ENCODE peak calls at places on chromosomes 5 and 9, in seven cellular contexts. N, F, E, W, J, M and T are unnamed samples.

GRCh38 chr9:19643875-19644274 is 145.0 kb downstream of the SLC24A2 start:
- DNase-seq in E (no peak), J (no peak), F (no peak), W (no peak), N (no peak), M (no peak), T (no peak)

GRCh38 chr5:93756372-93756771 is 15.0 kb upstream of the POU5F2 start:
- DNase-seq in J (no peak), E (no peak), F (no peak), W (no peak), M (no peak), N (no peak), T (no peak)

GRCh38 chr5:163658702-163659567 is 153.5 kb downstream of the MAT2B start:
- DNase-seq in F (no peak), E (no peak), J (no peak), W (no peak), M (no peak), N (no peak), T (no peak)

GRCh38 chr9:128127568-128127989 is at the start of gene PTGES2:
- DNase-seq in M (peak; percentile 92), W (peak; percentile 72), F (peak; percentile 87), E (peak; percentile 89), J (peak; percentile 94), N (peak; percentile 90), T (peak; percentile 32)

GRCh38 chr5:71939452-71939932 is 167.8 kb upstream of the MAP1B start:
- DNase-seq in W (no peak), E (no peak), J (no peak), F (peak; percentile 66), M (no peak), N (no peak), T (no peak)

GRCh38 chr9:104948277-104948676 is 20.3 kb upstream of the ABCA1 start:
- DNase-seq in E (no peak), J (peak; percentile 55), N (no peak), M (no peak), W (no peak), F (no peak), T (no peak)

GRCh38 chr5:178152491-178153444 is 917 bp downstream of the NHP2 start:
- DNase-seq in F (no peak), W (no peak), M (no peak), E (peak; percentile 55), J (no peak), N (no peak), T (no peak)

GRCh38 chr5:57368010-57368409 is 114.6 kb downstream of the ACTBL2 start:
- DNase-seq in J (no peak), M (no peak), F (no peak), N (no peak), E (no peak), W (no peak), T (peak; percentile 8)

GRCh38 chr5:139473565-139473964 is 2.8 kb downstream of the SMIM33 start:
- DNase-seq in N (no peak), W (no peak), J (no peak), E (no peak), F (no peak), M (no peak), T (no peak)

GRCh38 chr9:136014928-136015633 is 53.9 kb upstream of the UBAC1 start:
- DNase-seq in F (no peak), M (peak; percentile 38), J (no peak), N (peak; percentile 33), E (no peak), W (no peak), T (no peak)

GRCh38 chr9:110105107-110105506 is 102.9 kb downstream of the C9orf152 start:
- DNase-seq in E (no peak), F (no peak), J (no peak), N (no peak), W (no peak), M (no peak), T (no peak)

GRCh38 chr5:2240118-2240904 is 357.6 kb upstream of the IRX4 start:
- DNase-seq in N (no peak), F (no peak), M (no peak), W (no peak), E (no peak), J (no peak), T (no peak)

GRCh38 chr5:100841358-100842076 is 61.6 kb downstream of the ST8SIA4 start:
- DNase-seq in W (no peak), E (no peak), F (peak; percentile 92), J (peak; percentile 92), N (no peak), M (no peak), T (no peak)

GRCh38 chr5:135035678-135036030 is 1.6 kb upstream of the PITX1 start:
- DNase-seq in M (no peak), N (peak; percentile 25), W (no peak), J (no peak), E (no peak), F (no peak), T (no peak)

GRCh38 chr5:138275379-138275782 is 960 bp upstream of the GFRA3 start:
- DNase-seq in W (no peak), J (no peak), N (no peak), E (no peak), F (peak; percentile 31), M (no peak), T (no peak)

GRCh38 chr9:131826966-131827525 is 87.2 kb upstream of the RAPGEF1 start:
- DNase-seq in M (no peak), J (peak; percentile 8), E (no peak), N (no peak), W (no peak), F (no peak), T (no peak)

GRCh38 chr9:107541523-107541922 is 52.0 kb upstream of the KLF4 start:
- DNase-seq in F (no peak), J (no peak), E (no peak), W (no peak), M (no peak), N (no peak), T (no peak)

GRCh38 chr5:79547429-79547822 is 33.5 kb upstream of the HOMER1 start:
- DNase-seq in M (no peak), J (peak; percentile 63), W (no peak), F (no peak), N (no peak), E (no peak), T (no peak)

GRCh38 chr9:111237447-111237846 is 92.6 kb downstream of the OR2K2 start:
- DNase-seq in E (no peak), M (no peak), F (no peak), W (no peak), N (no peak), J (no peak), T (no peak)

GRCh38 chr9:20980713-20981481 is 50.5 kb downstream of the HACD4 start:
- DNase-seq in E (no peak), M (no peak), W (no peak), N (no peak), J (no peak), F (no peak), T (peak; percentile 79)

GRCh38 chr5:170632985-170633234 is 129.1 kb downstream of the KCNIP1 start:
- DNase-seq in F (peak; percentile 86), N (peak; percentile 70), M (peak; percentile 75), W (peak; percentile 84), J (peak; percentile 59), E (peak; percentile 87), T (no peak)

GRCh38 chr5:95864944-95865504 is 42.5 kb upstream of the GLRX start:
- DNase-seq in J (no peak), F (no peak), N (no peak), E (peak; percentile 34), M (no peak), W (peak; percentile 12), T (no peak)
- H3K27ac ChIP-seq in J (peak overlapping the region; percentile 12), F (no peak overlapping the region), N (peak overlapping the region; percentile 56), E (no peak overlapping the region), M (no peak overlapping the region), W (no peak overlapping the region), T (peak overlapping the region; percentile 62)

GRCh38 chr5:140570058-140570457 is 5.4 kb downstream of the SLC35A4 start:
- DNase-seq in J (no peak), M (no peak), W (no peak), N (no peak), F (no peak), E (no peak), T (no peak)

GRCh38 chr5:140568664-140569063 is 4.0 kb downstream of the SLC35A4 start:
- DNase-seq in M (no peak), W (no peak), E (no peak), F (no peak), J (peak; percentile 30), N (no peak), T (no peak)

GRCh38 chr5:140569197-140569596 is 4.6 kb downstream of the SLC35A4 start:
- DNase-seq in W (no peak), M (no peak), E (no peak), J (peak; percentile 20), N (no peak), F (no peak), T (no peak)

GRCh38 chr5:140571105-140571504 is 6.5 kb downstream of the SLC35A4 start:
- DNase-seq in F (no peak), E (no peak), J (no peak), W (no peak), M (no peak), N (no peak), T (no peak)

DNA sequence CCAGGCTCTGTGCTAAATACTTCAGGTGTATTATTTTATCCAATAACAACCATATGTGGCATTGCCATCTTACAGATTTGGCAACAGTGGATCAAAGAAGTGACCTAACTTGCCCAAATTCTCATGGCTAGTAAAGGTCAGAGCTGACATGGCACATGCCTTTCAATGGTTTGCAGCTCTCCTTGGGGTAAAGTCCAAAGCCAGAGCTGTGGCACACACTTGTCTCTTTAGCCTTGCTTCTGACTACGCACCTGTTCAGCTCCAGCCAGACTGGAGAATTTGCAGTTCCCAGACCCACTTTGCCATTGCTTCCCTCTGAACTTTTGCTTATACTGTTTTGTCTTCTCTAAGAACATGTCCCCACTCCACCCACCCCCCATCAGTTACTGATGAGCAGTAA is 5.9 kb downstream of the SLC35A4 start:
- DNase-seq in F (no peak), J (no peak), M (no peak), N (no peak), W (no peak), E (no peak), T (no peak)
- H3K27ac ChIP-seq in F (no peak overlapping the region), J (no peak overlapping the region), M (no peak overlapping the region), N (peak overlapping the region; percentile 72), W (no peak overlapping the region), E (no peak overlapping the region), T (no peak overlapping the region)

DNA sequence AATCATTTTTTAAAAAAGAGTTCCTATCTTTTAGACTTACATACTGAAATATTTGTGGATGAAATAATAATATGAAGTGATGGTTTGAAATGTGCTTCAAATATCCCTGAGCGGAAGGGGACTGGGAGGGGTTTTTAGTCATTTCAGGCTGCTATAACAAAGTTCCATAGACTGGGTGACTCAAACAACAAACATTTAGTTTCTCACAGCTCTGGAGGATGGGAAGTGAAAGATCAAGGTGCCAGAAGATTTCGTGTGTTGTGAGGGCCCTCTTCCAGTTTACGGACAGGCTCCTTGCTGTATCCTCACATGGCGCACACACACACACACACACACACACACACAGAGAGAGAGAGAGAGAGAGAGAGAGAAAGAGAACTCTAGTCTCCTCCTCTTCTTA is 27.1 kb upstream of the TEX10 start:
- DNase-seq in E (no peak), F (peak; percentile 49), M (no peak), W (no peak), J (peak; percentile 38), N (no peak), T (peak; percentile 4)
- H3K27ac ChIP-seq in E (no peak overlapping the region), F (no peak overlapping the region), M (no peak overlapping the region), W (peak overlapping the region; percentile 74), J (peak overlapping the region; percentile 10), N (no peak overlapping the region), T (peak overlapping the region; percentile 41)

GRCh38 chr9:130682490-130683121 is 11.0 kb upstream of the EXOSC2 start:
- DNase-seq in E (peak; percentile 90), N (peak; percentile 88), W (peak; percentile 80), F (peak; percentile 67), M (peak; percentile 87), J (peak; percentile 93), T (no peak)
- H3K27ac ChIP-seq in E (no peak overlapping the region), N (no peak overlapping the region), W (no peak overlapping the region), F (no peak overlapping the region), M (no peak overlapping the region), J (no peak overlapping the region), T (no peak overlapping the region)